ENCODE peak calls at places on chromosomes 12 and 14, in four cellular contexts. K, D, G and B are unnamed samples.

GRCh38 chr14:101460986-101461750 is 100.1 kb upstream of the DIO3 start:
- DNase-seq in K (no peak), D (no peak), G (no peak), B (no peak)

GRCh38 chr14:88599761-88600439 is 37.1 kb downstream of the ZC3H14 start:
- DNase-seq in K (no peak), D (peak; percentile 77), G (no peak), B (no peak)

GRCh38 chr14:103528158-103528511 is 861 bp upstream of the TRMT61A start:
- DNase-seq in K (no peak), D (no peak), G (no peak), B (no peak)

GRCh38 chr12:117967512-117967911 is 1.3 kb downstream of the KSR2 start:
- DNase-seq in K (no peak), D (no peak), G (no peak), B (no peak)

GRCh38 chr12:1791104-1791927 is 29.0 kb upstream of the LRTM2 start:
- DNase-seq in K (peak; percentile 63), D (peak; percentile 30), G (peak; percentile 72), B (peak; percentile 59)

GRCh38 chr12:19779393-19780056 is 340.2 kb downstream of the AEBP2 start:
- DNase-seq in K (no peak), D (no peak), G (no peak), B (no peak)

GRCh38 chr12:21773263-21773741 is 1.2 kb downstream of the KCNJ8 start:
- DNase-seq in K (no peak), D (no peak), G (peak; percentile 75), B (peak; percentile 39)

GRCh38 chr12:76201758-76202157 is 117.3 kb upstream of the NAP1L1 start:
- DNase-seq in K (no peak), D (no peak), G (no peak), B (no peak)

GRCh38 chr12:55797550-55797949 is 20.0 kb downstream of the SARNP start:
- DNase-seq in K (no peak), D (no peak), G (no peak), B (no peak)

GRCh38 chr12:47885012-47885501 is 19.7 kb downstream of the VDR start:
- DNase-seq in K (no peak), D (peak; percentile 71), G (peak; percentile 62), B (no peak)

GRCh38 chr14:92647499-92648279 is 100.7 kb downstream of the LGMN start:
- DNase-seq in K (no peak), D (no peak), G (no peak), B (no peak)

GRCh38 chr14:99809376-99809775 is 16.2 kb downstream of the EML1 start:
- DNase-seq in K (no peak), D (no peak), G (no peak), B (no peak)

GRCh38 chr14:54627718-54628345 is 60.9 kb downstream of the SAMD4A start:
- DNase-seq in K (no peak), D (peak; percentile 57), G (no peak), B (no peak)

GRCh38 chr12:101490286-101490920 is 15.3 kb downstream of the SPIC start:
- DNase-seq in K (peak; percentile 61), D (no peak), G (peak; percentile 18), B (peak; percentile 64)

GRCh38 chr12:6570264-6570887 is 2.3 kb upstream of the NOP2 start:
- DNase-seq in K (peak; percentile 63), D (no peak), G (peak; percentile 58), B (peak; percentile 69)
- TF ChIP-seq FOXK2 in K (no peak), D (no peak), G (no peak), B (no peak)

DNA sequence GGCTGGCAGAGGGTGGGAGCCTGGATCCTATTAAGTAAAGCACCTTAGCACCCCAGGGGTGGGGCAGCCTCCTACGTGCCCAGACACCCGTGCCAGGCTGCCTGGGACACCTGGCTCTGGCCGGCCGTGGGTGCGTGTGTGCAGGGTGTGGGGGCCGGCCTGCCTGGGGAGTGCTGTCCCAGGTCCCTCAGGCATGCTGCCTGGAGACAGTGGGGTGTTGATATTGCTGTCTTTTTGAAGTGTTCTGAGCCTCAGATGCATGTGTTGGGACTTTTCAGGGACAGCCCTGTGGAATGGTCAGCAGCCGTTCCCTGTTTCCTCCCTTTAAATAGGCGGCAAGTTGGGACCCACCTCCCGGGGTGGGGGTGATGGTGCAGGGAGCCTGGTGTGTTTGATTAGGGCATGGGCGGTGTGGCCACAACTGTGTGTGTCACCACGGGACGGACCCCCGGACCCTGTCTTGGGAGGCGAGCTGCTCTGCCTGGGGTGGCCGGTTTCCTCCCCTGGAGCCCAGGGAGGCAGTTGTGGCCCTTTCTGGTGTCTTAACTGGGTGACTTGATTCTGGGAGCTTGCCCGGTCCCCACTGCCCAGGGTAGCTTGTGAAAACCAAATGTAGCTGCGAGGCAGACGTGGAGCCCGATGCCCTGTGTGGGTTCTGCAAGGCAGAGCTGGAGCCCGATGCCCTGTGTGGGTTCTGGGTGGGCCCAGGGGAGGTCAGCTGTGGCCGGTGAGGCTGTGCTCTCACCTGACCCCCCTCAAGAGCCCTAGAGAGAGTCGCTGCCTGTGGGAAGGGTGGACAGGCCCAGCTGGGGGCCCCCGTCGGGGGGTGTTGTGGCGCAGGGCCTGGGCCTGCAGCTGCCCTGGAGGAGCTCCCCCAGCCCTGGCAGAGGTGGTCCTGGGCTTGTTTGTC is 8.2 kb downstream of the ULK1 start:
- DNase-seq in K (no peak), D (no peak), G (no peak), B (no peak)
- TF ChIP-seq FOXK2 in K (no peak), D (no peak), G (no peak), B (no peak)

DNA sequence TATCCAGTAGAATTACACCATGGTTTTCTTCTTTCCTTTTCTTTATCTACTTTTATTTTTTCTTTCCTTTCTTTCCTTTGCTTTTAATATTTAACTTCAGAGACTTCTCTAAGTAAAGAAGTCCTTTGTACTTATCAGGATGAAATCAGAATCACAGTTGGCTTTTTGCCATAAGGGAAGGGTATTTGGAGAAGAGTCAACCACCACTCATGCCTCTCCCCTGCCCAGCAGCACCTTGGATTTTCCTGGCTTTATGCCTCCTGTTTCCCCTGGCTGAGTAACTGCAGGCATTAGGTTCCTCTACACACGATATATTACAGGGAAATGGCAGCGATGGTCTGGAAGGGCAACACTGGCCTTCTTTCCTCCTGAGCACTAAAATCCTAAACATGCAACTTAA is 266.4 kb upstream of the CAND1 start:
- DNase-seq in K (no peak), D (no peak), G (no peak), B (no peak)
- TF ChIP-seq FOXK2 in K (no peak), D (no peak), G (no peak), B (no peak)

DNA sequence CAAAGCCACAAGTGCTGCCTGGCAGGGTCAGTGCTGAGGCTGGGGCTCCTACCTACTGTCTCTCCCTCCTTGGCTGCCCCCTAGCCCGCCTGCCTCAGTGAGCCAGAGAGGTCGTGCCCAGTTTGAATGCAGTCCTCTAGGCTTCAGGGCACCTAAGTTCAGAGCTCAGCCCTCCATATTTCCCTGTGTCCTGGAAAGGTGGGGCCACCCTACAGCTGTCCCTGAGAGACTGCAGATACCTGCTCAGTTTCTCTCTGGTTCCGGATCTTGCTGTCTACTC is 142.6 kb downstream of the CALM1 start:
- DNase-seq in K (no peak), D (no peak), G (no peak), B (no peak)
- TF ChIP-seq FOXK2 in K (no peak), D (no peak), G (no peak), B (no peak)

GRCh38 chr12:63820427-63820826 is 24.1 kb upstream of the SRGAP1 start:
- DNase-seq in K (no peak), D (no peak), G (no peak), B (no peak)

GRCh38 chr12:63826002-63826585 is 18.4 kb upstream of the SRGAP1 start:
- DNase-seq in K (peak; percentile 56), D (no peak), G (peak; percentile 29), B (peak; percentile 61)

GRCh38 chr12:63822352-63822751 is 22.1 kb upstream of the SRGAP1 start:
- DNase-seq in K (no peak), D (no peak), G (no peak), B (no peak)

GRCh38 chr12:63823040-63823439 is 21.5 kb upstream of the SRGAP1 start:
- DNase-seq in K (no peak), D (no peak), G (no peak), B (no peak)

GRCh38 chr12:63821781-63822251 is 22.7 kb upstream of the SRGAP1 start:
- DNase-seq in K (no peak), D (no peak), G (no peak), B (no peak)
- TF ChIP-seq FOXK2 in K (no peak), D (no peak), G (no peak), B (no peak)

GRCh38 chr12:41645624-41646023 is 457.5 kb downstream of the PDZRN4 start:
- DNase-seq in K (no peak), D (no peak), G (no peak), B (no peak)
- TF ChIP-seq FOXK2 in K (no peak), D (no peak), G (no peak), B (no peak)

GRCh38 chr12:132305991-132306884 is 23.2 kb downstream of the GALNT9 start:
- DNase-seq in K (no peak), D (no peak), G (no peak), B (no peak)
- TF ChIP-seq FOXK2 in K (no peak), D (no peak), G (no peak), B (no peak)